ENCODE peak calls at places on chromosomes 2 and 18, in five cellular contexts. S is CD8-positive, alpha-beta T cell; A is suprapubic skin; O is OCI-LY7; Y is heart right ventricle. W is an unnamed sample.

GRCh38 chr2:109396338-109397180 is 217.2 kb downstream of the SEPTIN10 start:
- DNase-seq in S (no peak), A (no peak), O (no peak), Y (no peak), W (no peak)

GRCh38 chr2:218234487-218234886 is 17.5 kb downstream of the ARPC2 start:
- DNase-seq in S (no peak), A (no peak), O (no peak), Y (no peak), W (no peak)

GRCh38 chr18:79599503-79599931 is 80.1 kb upstream of the CTDP1 start:
- DNase-seq in S (no peak), A (peak), O (no peak), Y (no peak), W (no peak)

GRCh38 chr2:231227309-231228162 is 29.1 kb downstream of the ARMC9 start:
- DNase-seq in S (peak), A (no peak), O (peak), Y (no peak), W (peak)

GRCh38 chr18:8654482-8655451 is 45.5 kb downstream of the RAB12 start:
- DNase-seq in S (no peak), A (no peak), O (peak), Y (no peak), W (no peak)

GRCh38 chr2:218280260-218280870 is 10.0 kb downstream of the PNKD start:
- DNase-seq in S (peak), A (no peak), O (no peak), Y (no peak), W (no peak)

GRCh38 chr18:55420977-55421611 is 166.9 kb downstream of the TCF4 start:
- DNase-seq in S (no peak), A (no peak), O (no peak), Y (no peak), W (no peak)

GRCh38 chr18:42298744-42299685 is 344.0 kb downstream of the PIK3C3 start:
- DNase-seq in S (peak), A (peak), O (peak), Y (peak), W (peak)

GRCh38 chr2:221750317-221750716 is 178.2 kb upstream of the EPHA4 start:
- DNase-seq in S (no peak), A (no peak), O (no peak), Y (no peak), W (no peak)

GRCh38 chr2:110731064-110731463 is 1.3 kb upstream of the ACOXL start:
- DNase-seq in S (no peak), A (no peak), O (peak), Y (no peak), W (no peak)

GRCh38 chr18:13137939-13138821 is 80.4 kb upstream of the LDLRAD4 start:
- DNase-seq in S (peak), A (no peak), O (no peak), Y (peak), W (no peak)

GRCh38 chr2:196963961-196964360 is 37.5 kb upstream of the PGAP1 start:
- DNase-seq in S (no peak), A (no peak), O (no peak), Y (no peak), W (no peak)

GRCh38 chr2:200765139-200765951 is 46.4 kb upstream of the BZW1 start:
- DNase-seq in S (peak), A (no peak), O (no peak), Y (no peak), W (no peak)

GRCh38 chr18:23798249-23798648 is 109.0 kb downstream of the LAMA3 start:
- DNase-seq in S (no peak), A (no peak), O (no peak), Y (no peak), W (no peak)

GRCh38 chr18:29644276-29644675 is 1398.3 kb downstream of the DSC3 start:
- DNase-seq in S (no peak), A (no peak), O (no peak), Y (no peak), W (no peak)

GRCh38 chr18:70365361-70365760 is 76.5 kb downstream of the SOCS6 start:
- DNase-seq in S (no peak), A (no peak), O (no peak), Y (no peak), W (no peak)

GRCh38 chr18:2570772-2571199 is 519 bp downstream of the METTL4 start:
- DNase-seq in S (peak), A (peak), O (peak), Y (peak), W (peak)

GRCh38 chr2:95379616-95379925 is 22.9 kb upstream of the FAHD2A start:
- DNase-seq in S (no peak), A (no peak), O (peak), Y (no peak), W (no peak)
- TF ChIP-seq CTCF in S (no peak), A (no peak), O (peak), Y (no peak), W (no peak)

DNA sequence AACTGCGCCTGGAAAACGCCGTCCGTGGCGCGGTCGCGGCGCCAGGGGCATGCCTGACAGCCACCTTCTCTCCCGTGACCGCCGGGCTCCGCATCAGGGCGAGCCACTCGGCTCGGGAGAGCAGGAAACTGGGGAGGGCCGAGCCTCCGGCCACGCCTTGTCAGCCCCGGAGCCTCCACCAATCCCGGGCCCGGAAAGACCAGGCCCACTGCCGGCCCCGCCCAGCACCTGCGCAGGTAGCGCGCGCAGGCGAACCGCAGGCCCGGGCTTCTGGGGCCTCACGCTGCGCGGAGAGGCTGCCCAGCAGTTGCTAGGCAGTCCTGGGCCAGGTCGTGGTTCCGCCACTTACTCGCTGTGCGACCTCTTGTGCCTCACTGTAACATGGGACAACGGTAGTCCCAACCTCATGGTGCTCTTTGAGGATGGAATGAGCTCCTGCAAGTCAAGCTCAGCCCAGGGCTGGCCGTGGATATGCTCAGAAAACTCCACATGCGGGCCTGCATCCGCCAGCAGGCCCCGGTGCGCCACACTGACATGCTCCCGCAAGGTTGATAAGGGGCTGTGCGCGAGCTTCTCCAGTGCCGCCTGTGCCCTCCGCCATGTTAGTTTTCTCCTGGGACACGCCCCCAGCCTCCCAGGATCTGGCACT is 97.1 kb downstream of the INHBB start:
- DNase-seq in S (no peak), A (peak), O (no peak), Y (no peak), W (no peak)
- H3K4me3 ChIP-seq in S (peak), A (peak), O (no peak), Y (peak), W (no peak)

DNA sequence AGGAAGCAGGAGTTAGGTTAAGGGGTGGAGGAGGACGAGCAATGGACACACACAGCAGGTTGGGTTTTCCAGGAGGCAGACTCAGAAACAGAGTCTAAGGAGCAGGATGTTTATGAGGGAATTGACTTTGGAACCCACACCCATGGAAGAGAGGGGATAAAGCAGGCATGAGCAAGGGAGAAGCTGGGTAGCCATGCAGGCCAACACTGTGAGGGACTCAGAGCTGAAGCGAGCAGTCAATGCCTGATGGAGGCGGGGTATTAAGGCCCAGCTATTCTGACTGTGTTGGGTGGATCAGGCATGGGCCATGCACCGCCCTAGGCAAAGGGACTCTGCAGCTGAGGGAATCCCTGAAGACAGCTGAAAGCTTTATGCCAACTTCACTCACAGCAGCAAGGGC is 37.5 kb downstream of the TEX51 start:
- DNase-seq in S (no peak), A (no peak), O (no peak), Y (no peak), W (no peak)
- H3K27ac ChIP-seq in S (no peak), A (no peak), O (no peak), Y (no peak), W (no peak)

GRCh38 chr2:53740170-53740569 is 27.4 kb upstream of the CHAC2 start:
- DNase-seq in S (no peak), A (no peak), O (no peak), Y (no peak), W (no peak)
- TF ChIP-seq CTCF in S (no peak), A (peak), O (peak), Y (no peak), W (peak)

DNA sequence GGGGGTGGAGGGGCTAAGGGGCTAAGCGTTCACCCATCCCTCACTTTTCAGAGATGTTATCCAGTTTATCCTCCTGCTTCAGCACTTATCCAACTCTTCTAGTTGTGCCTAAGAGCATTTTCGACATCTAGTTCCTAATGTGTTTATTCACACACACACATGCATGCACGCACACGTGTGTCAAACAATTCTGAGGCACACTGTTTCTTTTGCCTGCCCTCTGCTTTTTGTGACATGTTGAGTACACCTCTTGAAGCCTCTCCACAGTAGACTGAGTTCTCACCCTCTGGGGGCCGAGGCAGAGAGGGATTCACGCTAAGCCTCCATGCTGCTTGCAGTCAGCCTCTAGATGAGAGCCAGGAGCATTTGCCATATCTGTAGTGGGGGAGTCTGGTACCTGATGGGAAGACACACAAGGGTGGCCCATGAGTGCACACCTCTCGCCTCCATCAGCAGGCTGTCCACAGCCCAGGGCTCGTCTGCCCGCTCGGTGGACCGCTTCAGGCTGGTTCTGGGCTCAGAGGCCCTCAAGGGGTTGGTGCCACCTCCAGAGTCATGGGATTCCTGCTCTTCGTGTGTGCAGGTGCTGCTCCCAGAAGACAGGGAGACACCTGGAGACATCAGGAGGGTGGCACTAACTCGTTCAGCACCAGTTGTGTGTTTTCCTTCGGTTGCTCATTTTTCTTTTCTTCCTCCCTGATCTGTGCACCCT is 11.9 kb downstream of the TWIST2 start:
- DNase-seq in S (no peak), A (no peak), O (no peak), Y (no peak), W (no peak)
- H3K4me3 ChIP-seq in S (no peak), A (no peak), O (no peak), Y (no peak), W (no peak)

DNA sequence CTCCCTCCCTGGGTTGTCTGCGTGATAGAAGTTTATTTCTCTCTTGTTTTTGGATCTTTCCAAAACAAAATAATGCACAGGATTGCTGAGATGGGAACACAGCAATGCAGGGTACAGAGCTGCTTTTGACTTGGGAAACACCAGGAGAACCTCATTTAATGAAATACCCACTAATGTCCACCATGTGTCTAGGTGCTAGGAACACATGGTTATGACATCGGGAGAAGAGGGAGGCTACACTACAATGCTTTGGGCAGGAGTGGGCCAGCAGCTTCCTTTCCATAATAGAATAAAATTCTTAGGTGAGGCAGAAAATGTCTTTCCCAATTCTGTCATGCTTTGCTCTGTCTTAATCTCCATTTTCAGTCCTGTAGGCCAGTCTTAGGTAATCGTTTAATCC is 29.2 kb upstream of the KCNF1 start:
- DNase-seq in S (no peak), A (no peak), O (no peak), Y (no peak), W (no peak)
- H3K27ac ChIP-seq in S (no peak), A (no peak), O (no peak), Y (no peak), W (no peak)

DNA sequence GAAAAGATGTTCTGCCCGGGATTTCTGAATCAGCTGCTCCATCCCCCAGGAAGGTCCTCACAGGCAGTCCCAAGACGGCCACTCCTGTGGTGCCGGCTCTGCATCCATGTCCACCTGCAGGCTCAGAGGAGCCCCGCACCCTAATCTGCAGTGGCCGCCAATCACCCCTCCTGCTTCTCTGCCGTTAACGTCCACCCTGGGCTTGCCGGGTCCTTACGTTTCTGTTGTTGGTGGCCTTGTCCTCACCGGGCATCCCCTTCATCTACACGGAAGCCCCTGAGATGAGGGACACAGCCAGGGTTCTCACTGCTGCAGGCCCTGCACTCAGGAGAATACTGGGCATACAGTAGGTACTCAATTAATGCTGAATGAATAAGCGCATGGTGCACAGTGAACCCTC is 131.5 kb upstream of the SNTG2 start:
- DNase-seq in S (no peak), A (no peak), O (no peak), Y (no peak), W (no peak)
- TF ChIP-seq CTCF in S (no peak), A (no peak), O (no peak), Y (no peak), W (no peak)

DNA sequence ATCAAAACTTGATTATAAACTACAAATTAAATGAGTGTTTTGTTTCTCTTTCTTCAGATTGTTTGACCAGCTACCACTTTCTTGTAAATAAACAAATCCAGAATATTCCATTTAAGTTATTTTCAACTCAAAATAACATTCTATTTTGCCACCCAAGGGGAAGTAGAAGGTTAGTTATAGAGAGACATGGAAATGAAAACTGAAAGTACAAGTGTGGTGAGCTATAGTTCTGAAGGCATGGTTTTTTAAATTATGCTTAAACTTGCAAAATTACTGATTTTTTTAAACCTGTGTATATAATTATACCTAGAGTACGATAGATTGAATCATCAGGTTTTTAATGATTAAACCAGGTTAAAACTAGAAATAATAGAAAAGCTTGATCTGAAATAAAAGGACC is 327.5 kb upstream of the PKDCC start:
- DNase-seq in S (no peak), A (no peak), O (no peak), Y (no peak), W (no peak)
- H3K4me3 ChIP-seq in S (no peak), A (no peak), O (no peak), Y (no peak), W (no peak)

DNA sequence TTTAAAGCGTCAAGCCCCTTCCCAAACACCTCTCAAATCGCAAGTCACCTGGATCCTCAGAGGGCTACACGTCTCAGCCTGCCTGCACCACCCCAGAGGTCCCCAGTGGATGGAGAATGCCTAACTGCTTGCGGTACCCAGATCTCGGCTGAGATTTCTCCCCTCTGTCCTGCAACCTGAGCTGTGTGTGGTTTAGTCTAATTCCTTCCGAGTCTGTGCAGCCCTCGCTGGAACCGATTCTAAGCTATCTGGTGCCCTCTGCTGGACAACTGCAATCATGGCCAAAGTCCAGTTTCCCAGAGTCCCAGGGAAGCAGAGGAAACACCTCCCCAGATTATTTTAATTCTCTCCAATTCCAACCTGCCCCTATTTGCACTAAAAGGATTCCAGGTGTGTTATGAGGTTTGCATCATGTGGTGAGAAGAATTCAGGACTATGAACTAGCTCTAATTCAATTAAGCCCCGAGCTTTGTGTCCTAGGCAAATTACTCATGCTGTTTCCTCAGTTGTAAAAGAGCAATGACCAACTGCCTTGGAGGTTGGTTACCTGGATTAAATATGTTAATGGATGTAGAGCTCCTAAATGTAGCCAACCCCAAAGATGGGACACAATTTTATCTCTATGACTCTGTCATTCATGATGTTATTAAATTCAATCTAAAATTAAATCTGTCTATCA is 276.1 kb upstream of the NCKAP5 start:
- DNase-seq in S (peak), A (no peak), O (peak), Y (no peak), W (peak)
- H3K27ac ChIP-seq in S (no peak), A (no peak), O (no peak), Y (no peak), W (no peak)

W was measured in dorsolateral prefrontal cortex.